ENCODE peak calls at places on chromosomes 16 and 17, in five cellular contexts. One of them, this sample, is unnamed. For H3K4me1, the result is how much of the 10 kb centered on the place peaks cover.

GRCh38 chr16:30839523-30840227 is 52.7 kb upstream of the ZNF629 start:
- DNase-seq in esophagus muscularis mucosa: no peak
- DNase-seq in CD8-positive, alpha-beta T cell: no peak
- DNase-seq in right cardiac atrium: no peak
- DNase-seq in cardiac muscle cell: peak
- DNase-seq in this sample: no peak

GRCh38 chr17:7572338-7572587 is 7.2 kb upstream of the CD68 start:
- DNase-seq in cardiac muscle cell: no peak
- DNase-seq in esophagus muscularis mucosa: no peak
- DNase-seq in CD8-positive, alpha-beta T cell: no peak
- DNase-seq in right cardiac atrium: no peak
- DNase-seq in this sample: no peak

GRCh38 chr17:55769625-55770000 is 18.8 kb downstream of the PCTP start:
- DNase-seq in cardiac muscle cell: no peak
- DNase-seq in right cardiac atrium: no peak
- DNase-seq in esophagus muscularis mucosa: no peak
- DNase-seq in CD8-positive, alpha-beta T cell: no peak
- DNase-seq in this sample: no peak

GRCh38 chr17:40503154-40503553 is 1.7 kb upstream of the TNS4 start:
- DNase-seq in cardiac muscle cell: no peak
- DNase-seq in esophagus muscularis mucosa: no peak
- DNase-seq in CD8-positive, alpha-beta T cell: no peak
- DNase-seq in right cardiac atrium: no peak
- DNase-seq in this sample: no peak

GRCh38 chr17:13869301-13869700 is 200.0 kb upstream of the COX10 start:
- DNase-seq in CD8-positive, alpha-beta T cell: no peak
- DNase-seq in esophagus muscularis mucosa: no peak
- DNase-seq in right cardiac atrium: no peak
- DNase-seq in cardiac muscle cell: no peak
- DNase-seq in this sample: no peak

GRCh38 chr16:67245189-67245585 is 2.1 kb downstream of the FHOD1 start:
- DNase-seq in right cardiac atrium: no peak
- DNase-seq in cardiac muscle cell: no peak
- DNase-seq in esophagus muscularis mucosa: no peak
- DNase-seq in CD8-positive, alpha-beta T cell: no peak
- DNase-seq in this sample: no peak

GRCh38 chr17:28843810-28844137 is 1.2 kb upstream of the FAM222B start:
- DNase-seq in CD8-positive, alpha-beta T cell: no peak
- DNase-seq in right cardiac atrium: no peak
- DNase-seq in cardiac muscle cell: no peak
- DNase-seq in esophagus muscularis mucosa: no peak
- DNase-seq in this sample: no peak

GRCh38 chr16:85157813-85158701 is 45.8 kb upstream of the CIBAR2 start:
- DNase-seq in cardiac muscle cell: peak
- DNase-seq in right cardiac atrium: peak
- DNase-seq in esophagus muscularis mucosa: no peak
- DNase-seq in CD8-positive, alpha-beta T cell: peak
- DNase-seq in this sample: peak

GRCh38 chr17:6755731-6756184 is at the start of gene XAF1:
- DNase-seq in right cardiac atrium: peak
- DNase-seq in CD8-positive, alpha-beta T cell: peak
- DNase-seq in esophagus muscularis mucosa: no peak
- DNase-seq in cardiac muscle cell: no peak
- DNase-seq in this sample: peak

GRCh38 chr17:28334666-28335200 is 539 bp downstream of the IFT20 start:
- DNase-seq in cardiac muscle cell: no peak
- DNase-seq in right cardiac atrium: no peak
- DNase-seq in CD8-positive, alpha-beta T cell: no peak
- DNase-seq in esophagus muscularis mucosa: no peak
- DNase-seq in this sample: no peak

GRCh38 chr16:59688006-59688405 is 953.9 kb upstream of the GOT2 start:
- DNase-seq in right cardiac atrium: no peak
- DNase-seq in CD8-positive, alpha-beta T cell: no peak
- DNase-seq in cardiac muscle cell: no peak
- DNase-seq in esophagus muscularis mucosa: no peak
- DNase-seq in this sample: no peak

GRCh38 chr16:57612494-57612893 is 15.9 kb upstream of the ADGRG1 start:
- DNase-seq in right cardiac atrium: no peak
- DNase-seq in cardiac muscle cell: no peak
- DNase-seq in esophagus muscularis mucosa: no peak
- DNase-seq in CD8-positive, alpha-beta T cell: no peak
- DNase-seq in this sample: no peak

GRCh38 chr17:31327534-31328526 is 6.4 kb upstream of the EVI2A start:
- DNase-seq in esophagus muscularis mucosa: no peak
- DNase-seq in CD8-positive, alpha-beta T cell: no peak
- DNase-seq in right cardiac atrium: no peak
- DNase-seq in cardiac muscle cell: no peak
- DNase-seq in this sample: no peak

GRCh38 chr16:24896439-24896838 is 50.7 kb downstream of the SLC5A11 start:
- DNase-seq in CD8-positive, alpha-beta T cell: no peak
- DNase-seq in esophagus muscularis mucosa: no peak
- DNase-seq in cardiac muscle cell: no peak
- DNase-seq in right cardiac atrium: no peak
- DNase-seq in this sample: no peak

GRCh38 chr16:10878644-10879498 is 1.9 kb downstream of the CIITA start:
- DNase-seq in right cardiac atrium: peak
- DNase-seq in CD8-positive, alpha-beta T cell: no peak
- DNase-seq in cardiac muscle cell: no peak
- DNase-seq in esophagus muscularis mucosa: no peak
- DNase-seq in this sample: no peak

GRCh38 chr17:42273474-42274272 is 2.5 kb downstream of the STAT5B start:
- DNase-seq in cardiac muscle cell: no peak
- DNase-seq in right cardiac atrium: no peak
- DNase-seq in CD8-positive, alpha-beta T cell: no peak
- DNase-seq in esophagus muscularis mucosa: no peak
- DNase-seq in this sample: no peak
- H3K4me1 ChIP-seq in cardiac muscle cell: under half
- H3K4me1 ChIP-seq in right cardiac atrium: under half
- H3K4me1 ChIP-seq in CD8-positive, alpha-beta T cell: half or more
- H3K4me1 ChIP-seq in esophagus muscularis mucosa: half or more
- H3K4me1 ChIP-seq in this sample: half or more

DNA sequence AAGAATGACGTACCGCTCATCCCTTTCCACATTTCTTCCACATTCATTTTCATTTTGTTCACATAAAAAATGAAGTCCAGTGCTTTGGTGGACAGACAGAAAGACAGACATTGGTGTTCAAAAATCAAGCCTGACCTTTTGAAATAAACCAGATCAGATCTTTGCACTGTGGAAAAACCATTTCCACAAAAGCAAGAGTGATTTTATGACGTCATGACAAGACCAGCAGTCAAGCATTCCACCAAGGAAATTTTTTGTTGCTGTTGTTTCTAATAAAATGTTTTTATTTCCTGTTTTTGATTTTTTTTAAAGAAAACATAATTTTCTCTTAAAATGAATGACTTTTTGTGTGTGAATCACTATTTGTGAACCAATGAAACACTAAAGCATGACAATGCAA is 350.0 kb downstream of the KCNJ2 start:
- DNase-seq in CD8-positive, alpha-beta T cell: no peak
- DNase-seq in right cardiac atrium: no peak
- DNase-seq in cardiac muscle cell: no peak
- DNase-seq in esophagus muscularis mucosa: no peak
- DNase-seq in this sample: no peak
- H3K4me1 ChIP-seq in CD8-positive, alpha-beta T cell: under half
- H3K4me1 ChIP-seq in right cardiac atrium: under half
- H3K4me1 ChIP-seq in cardiac muscle cell: under half
- H3K4me1 ChIP-seq in esophagus muscularis mucosa: under half
- H3K4me1 ChIP-seq in this sample: under half

GRCh38 chr16:1446296-1447080 is 2.1 kb upstream of the CCDC154 start:
- DNase-seq in CD8-positive, alpha-beta T cell: no peak
- DNase-seq in right cardiac atrium: no peak
- DNase-seq in cardiac muscle cell: no peak
- DNase-seq in esophagus muscularis mucosa: no peak
- DNase-seq in this sample: no peak

GRCh38 chr16:1443980-1444729 is at the start of gene CCDC154:
- DNase-seq in esophagus muscularis mucosa: no peak
- DNase-seq in CD8-positive, alpha-beta T cell: no peak
- DNase-seq in right cardiac atrium: no peak
- DNase-seq in cardiac muscle cell: no peak
- DNase-seq in this sample: no peak

GRCh38 chr16:1444730-1445517 is 568 bp upstream of the CCDC154 start:
- DNase-seq in right cardiac atrium: no peak
- DNase-seq in esophagus muscularis mucosa: no peak
- DNase-seq in cardiac muscle cell: no peak
- DNase-seq in CD8-positive, alpha-beta T cell: no peak
- DNase-seq in this sample: no peak

GRCh38 chr16:1443403-1443973 is 868 bp downstream of the CCDC154 start:
- DNase-seq in cardiac muscle cell: no peak
- DNase-seq in CD8-positive, alpha-beta T cell: no peak
- DNase-seq in esophagus muscularis mucosa: no peak
- DNase-seq in right cardiac atrium: no peak
- DNase-seq in this sample: no peak

GRCh38 chr16:1445518-1446197 is 1.3 kb upstream of the CCDC154 start:
- DNase-seq in right cardiac atrium: no peak
- DNase-seq in cardiac muscle cell: no peak
- DNase-seq in esophagus muscularis mucosa: no peak
- DNase-seq in CD8-positive, alpha-beta T cell: no peak
- DNase-seq in this sample: no peak
- H3K4me1 ChIP-seq in right cardiac atrium: under half
- H3K4me1 ChIP-seq in cardiac muscle cell: under half
- H3K4me1 ChIP-seq in esophagus muscularis mucosa: under half
- H3K4me1 ChIP-seq in CD8-positive, alpha-beta T cell: under half
- H3K4me1 ChIP-seq in this sample: under half

GRCh38 chr17:42682400-42683384 is at the start of gene CNTNAP1:
- DNase-seq in right cardiac atrium: peak
- DNase-seq in esophagus muscularis mucosa: no peak
- DNase-seq in cardiac muscle cell: peak
- DNase-seq in CD8-positive, alpha-beta T cell: no peak
- DNase-seq in this sample: no peak

GRCh38 chr17:42684033-42684625 is 1.8 kb downstream of the CNTNAP1 start:
- DNase-seq in right cardiac atrium: no peak
- DNase-seq in cardiac muscle cell: no peak
- DNase-seq in CD8-positive, alpha-beta T cell: no peak
- DNase-seq in esophagus muscularis mucosa: no peak
- DNase-seq in this sample: no peak

GRCh38 chr17:42680331-42680808 is 1.3 kb downstream of the CCR10 start:
- DNase-seq in right cardiac atrium: no peak
- DNase-seq in cardiac muscle cell: no peak
- DNase-seq in esophagus muscularis mucosa: no peak
- DNase-seq in CD8-positive, alpha-beta T cell: no peak
- DNase-seq in this sample: no peak

GRCh38 chr17:42683407-42684031 is 1.2 kb downstream of the CNTNAP1 start:
- DNase-seq in right cardiac atrium: peak
- DNase-seq in esophagus muscularis mucosa: no peak
- DNase-seq in CD8-positive, alpha-beta T cell: no peak
- DNase-seq in cardiac muscle cell: no peak
- DNase-seq in this sample: no peak

GRCh38 chr17:42681976-42682375 is 333 bp upstream of the CCR10 start:
- DNase-seq in esophagus muscularis mucosa: no peak
- DNase-seq in cardiac muscle cell: no peak
- DNase-seq in right cardiac atrium: no peak
- DNase-seq in CD8-positive, alpha-beta T cell: no peak
- DNase-seq in this sample: no peak
- H3K4me1 ChIP-seq in esophagus muscularis mucosa: half or more
- H3K4me1 ChIP-seq in cardiac muscle cell: under half
- H3K4me1 ChIP-seq in right cardiac atrium: under half
- H3K4me1 ChIP-seq in CD8-positive, alpha-beta T cell: half or more
- H3K4me1 ChIP-seq in this sample: half or more

DNA sequence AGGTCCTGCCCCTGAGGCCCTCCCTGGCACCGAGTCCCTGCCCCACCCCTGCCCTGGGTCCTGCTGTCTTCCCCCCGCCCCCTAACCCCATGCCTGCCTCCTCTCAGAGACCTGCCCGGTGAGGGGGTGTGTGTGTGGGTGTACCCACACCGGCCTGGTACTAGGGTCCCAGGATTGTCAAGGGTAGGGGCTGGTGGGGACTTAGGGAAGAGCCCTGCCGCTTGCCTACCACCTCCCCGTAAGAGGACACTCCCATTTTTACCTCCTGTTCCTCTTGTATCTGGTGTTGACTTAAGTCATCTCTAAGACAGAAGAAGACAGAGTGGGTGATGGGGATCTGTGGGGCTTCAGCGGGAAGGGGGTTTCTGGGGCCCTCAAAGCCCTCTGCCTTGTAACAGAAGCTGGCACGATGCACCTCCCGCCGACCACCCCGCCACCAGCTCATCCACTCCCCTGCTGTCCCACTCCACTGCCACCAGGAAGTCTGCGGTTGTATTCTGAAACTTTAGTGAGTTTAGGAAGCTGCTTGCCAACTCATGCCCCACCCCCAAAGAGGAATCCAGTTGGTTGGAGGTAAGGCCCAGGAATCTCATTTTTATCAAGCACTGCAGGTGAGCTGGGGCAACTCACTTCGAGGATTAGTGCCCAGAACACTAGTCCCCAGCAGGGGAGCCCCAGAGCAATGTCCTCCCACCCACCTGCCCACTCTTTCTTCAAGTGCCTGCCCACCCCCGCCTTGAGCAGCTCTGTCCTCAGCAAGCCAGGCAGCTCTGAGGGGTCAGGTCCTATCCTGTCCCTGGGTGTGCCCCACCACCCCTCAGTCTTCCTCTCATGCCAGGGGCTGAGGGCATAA is 5.6 kb downstream of the SPATA32 start:
- DNase-seq in CD8-positive, alpha-beta T cell: no peak
- DNase-seq in right cardiac atrium: no peak
- DNase-seq in esophagus muscularis mucosa: no peak
- DNase-seq in cardiac muscle cell: no peak
- DNase-seq in this sample: no peak
- H3K4me1 ChIP-seq in CD8-positive, alpha-beta T cell: half or more
- H3K4me1 ChIP-seq in right cardiac atrium: under half
- H3K4me1 ChIP-seq in esophagus muscularis mucosa: under half
- H3K4me1 ChIP-seq in cardiac muscle cell: under half
- H3K4me1 ChIP-seq in this sample: under half

This sample was measured in CD4-positive, alpha-beta memory T cell.